ENCODE peak calls at places on chromosomes 6 and 20, in five cellular contexts. One of them, this sample, is unnamed.

GRCh38 chr6:53718597-53719460 is 53.3 kb upstream of the KLHL31 start:
- DNase-seq in stimulated activated CD8-positive, alpha-beta memory T cell treated with anti-CD3 and anti-CD28 coated beads, Interleukin-4, amount 100 ng/mL, for 24 hours: no peak
- DNase-seq in stimulated activated CD4-positive, alpha-beta T cell treated with anti-CD3 and anti-CD28 coated beads, Interleukin-4, amount 100 ng/mL, for 48 hours: no peak
- DNase-seq in NCI-H1105 treated with DMSO at 0.1 percent for 48 hours: peak
- DNase-seq in COR-L47: peak
- DNase-seq in this sample: peak

GRCh38 chr6:161481786-161482516 is 208.1 kb upstream of the AGPAT4 start:
- DNase-seq in stimulated activated CD4-positive, alpha-beta T cell treated with anti-CD3 and anti-CD28 coated beads, Interleukin-4, amount 100 ng/mL, for 48 hours: no peak
- DNase-seq in COR-L47: no peak
- DNase-seq in NCI-H1105 treated with DMSO at 0.1 percent for 48 hours: no peak
- DNase-seq in stimulated activated CD8-positive, alpha-beta memory T cell treated with anti-CD3 and anti-CD28 coated beads, Interleukin-4, amount 100 ng/mL, for 24 hours: no peak
- DNase-seq in this sample: no peak

GRCh38 chr6:37256692-37257319 is 766 bp upstream of the TBC1D22B start:
- DNase-seq in stimulated activated CD4-positive, alpha-beta T cell treated with anti-CD3 and anti-CD28 coated beads, Interleukin-4, amount 100 ng/mL, for 48 hours: no peak
- DNase-seq in NCI-H1105 treated with DMSO at 0.1 percent for 48 hours: no peak
- DNase-seq in COR-L47: no peak
- DNase-seq in stimulated activated CD8-positive, alpha-beta memory T cell treated with anti-CD3 and anti-CD28 coated beads, Interleukin-4, amount 100 ng/mL, for 24 hours: no peak
- DNase-seq in this sample: peak

GRCh38 chr20:62808211-62808865 is 3.7 kb downstream of the OGFR start:
- DNase-seq in COR-L47: peak
- DNase-seq in stimulated activated CD4-positive, alpha-beta T cell treated with anti-CD3 and anti-CD28 coated beads, Interleukin-4, amount 100 ng/mL, for 48 hours: peak
- DNase-seq in NCI-H1105 treated with DMSO at 0.1 percent for 48 hours: peak
- DNase-seq in stimulated activated CD8-positive, alpha-beta memory T cell treated with anti-CD3 and anti-CD28 coated beads, Interleukin-4, amount 100 ng/mL, for 24 hours: peak
- DNase-seq in this sample: peak

GRCh38 chr6:30651143-30651542 is 4.2 kb downstream of the C6orf136 start:
- DNase-seq in stimulated activated CD8-positive, alpha-beta memory T cell treated with anti-CD3 and anti-CD28 coated beads, Interleukin-4, amount 100 ng/mL, for 24 hours: no peak
- DNase-seq in stimulated activated CD4-positive, alpha-beta T cell treated with anti-CD3 and anti-CD28 coated beads, Interleukin-4, amount 100 ng/mL, for 48 hours: no peak
- DNase-seq in COR-L47: no peak
- DNase-seq in NCI-H1105 treated with DMSO at 0.1 percent for 48 hours: no peak
- DNase-seq in this sample: no peak

GRCh38 chr6:158958504-158959386 is 41.3 kb downstream of the RSPH3 start:
- DNase-seq in stimulated activated CD4-positive, alpha-beta T cell treated with anti-CD3 and anti-CD28 coated beads, Interleukin-4, amount 100 ng/mL, for 48 hours: no peak
- DNase-seq in stimulated activated CD8-positive, alpha-beta memory T cell treated with anti-CD3 and anti-CD28 coated beads, Interleukin-4, amount 100 ng/mL, for 24 hours: no peak
- DNase-seq in COR-L47: no peak
- DNase-seq in NCI-H1105 treated with DMSO at 0.1 percent for 48 hours: no peak
- DNase-seq in this sample: no peak

GRCh38 chr20:22801528-22801927 is 217.2 kb upstream of the FOXA2 start:
- DNase-seq in stimulated activated CD8-positive, alpha-beta memory T cell treated with anti-CD3 and anti-CD28 coated beads, Interleukin-4, amount 100 ng/mL, for 24 hours: no peak
- DNase-seq in COR-L47: no peak
- DNase-seq in NCI-H1105 treated with DMSO at 0.1 percent for 48 hours: no peak
- DNase-seq in stimulated activated CD4-positive, alpha-beta T cell treated with anti-CD3 and anti-CD28 coated beads, Interleukin-4, amount 100 ng/mL, for 48 hours: no peak
- DNase-seq in this sample: peak

GRCh38 chr6:157139054-157139708 is 184.1 kb downstream of the TMEM242 start:
- DNase-seq in COR-L47: no peak
- DNase-seq in stimulated activated CD4-positive, alpha-beta T cell treated with anti-CD3 and anti-CD28 coated beads, Interleukin-4, amount 100 ng/mL, for 48 hours: no peak
- DNase-seq in NCI-H1105 treated with DMSO at 0.1 percent for 48 hours: no peak
- DNase-seq in stimulated activated CD8-positive, alpha-beta memory T cell treated with anti-CD3 and anti-CD28 coated beads, Interleukin-4, amount 100 ng/mL, for 24 hours: no peak
- DNase-seq in this sample: no peak

This sample was measured in fibroblast of the aortic adventitia.